ENCODE peak calls at places on chromosomes 5 and 9, in seven cellular contexts. P, N, L, C, H, W and X are unnamed samples.

GRCh38 chr9:110257097-110257955 is 1.0 kb upstream of the TXN start:
- DNase-seq in P (no peak), C (no peak), W (peak; percentile 27), H (no peak), N (no peak), L (peak; percentile 38), X (no peak)

GRCh38 chr5:72208324-72208723 is 101.0 kb downstream of the MAP1B start:
- DNase-seq in L (no peak), N (no peak), P (no peak), C (no peak), W (no peak), H (no peak), X (no peak)

GRCh38 chr9:2281031-2281802 is 266.1 kb downstream of the SMARCA2 start:
- DNase-seq in H (no peak), L (no peak), N (no peak), W (no peak), C (peak; percentile 80), P (no peak), X (no peak)

GRCh38 chr5:117455236-117456233 is 880.9 kb upstream of the SEMA6A start:
- DNase-seq in N (no peak), P (no peak), L (no peak), H (no peak), W (peak; percentile 22), C (peak; percentile 69), X (no peak)

GRCh38 chr9:78158286-78158685 is 77.6 kb upstream of the CEP78 start:
- DNase-seq in L (no peak), N (no peak), W (no peak), C (no peak), P (no peak), H (no peak), X (no peak)

GRCh38 chr5:73693573-73694061 is 67.6 kb downstream of the ARHGEF28 start:
- DNase-seq in W (peak; percentile 56), H (peak; percentile 16), N (no peak), L (no peak), C (no peak), P (no peak), X (no peak)

GRCh38 chr5:163408311-163408923 is 29.0 kb upstream of the CCNG1 start:
- DNase-seq in C (peak; percentile 75), W (peak; percentile 20), N (no peak), L (peak; percentile 76), H (peak; percentile 73), P (peak; percentile 25), X (no peak)

GRCh38 chr9:69157751-69158466 is 16.2 kb upstream of the TJP2 start:
- DNase-seq in L (no peak), H (no peak), W (no peak), C (no peak), P (no peak), N (no peak), X (no peak)

GRCh38 chr5:32753051-32753450 is 41.9 kb downstream of the NPR3 start:
- DNase-seq in N (no peak), L (no peak), C (no peak), P (no peak), W (no peak), H (no peak), X (no peak)

GRCh38 chr5:115179068-115179958 is 9.6 kb upstream of the TRIM36 start:
- DNase-seq in P (no peak), W (no peak), H (peak; percentile 85), C (peak; percentile 69), N (peak; percentile 20), L (no peak), X (no peak)

GRCh38 chr5:30239331-30240022 is 954.0 kb upstream of the CDH6 start:
- DNase-seq in H (no peak), L (no peak), W (no peak), P (no peak), N (no peak), C (peak; percentile 44), X (no peak)

GRCh38 chr9:93682155-93682968 is 106.0 kb downstream of the PHF2 start:
- DNase-seq in H (peak; percentile 85), C (peak; percentile 99), W (peak; percentile 28), L (peak; percentile 72), N (peak; percentile 76), P (no peak), X (peak; percentile 63)

GRCh38 chr5:32029291-32029690 is 144.8 kb downstream of the GOLPH3 start:
- DNase-seq in P (no peak), H (no peak), W (no peak), L (no peak), N (no peak), C (no peak), X (no peak)

GRCh38 chr5:164013077-164013670 is 507.8 kb downstream of the MAT2B start:
- DNase-seq in H (peak; percentile 27), N (no peak), P (peak; percentile 19), W (peak; percentile 45), C (peak; percentile 77), L (peak; percentile 80), X (no peak)

GRCh38 chr5:168315991-168316578 is 24.6 kb downstream of the WWC1 start:
- DNase-seq in C (no peak), H (no peak), W (peak; percentile 86), N (no peak), P (no peak), L (no peak), X (no peak)

GRCh38 chr9:109910616-109911568 is 130.9 kb downstream of the PALM2AKAP2 start:
- DNase-seq in P (no peak), N (no peak), C (no peak), L (no peak), W (no peak), H (no peak), X (no peak)

GRCh38 chr9:112554516-112554915 is 67.9 kb downstream of the KIAA1958 start:
- DNase-seq in W (no peak), H (no peak), N (no peak), P (no peak), C (no peak), L (no peak), X (no peak)

GRCh38 chr5:14714706-14715105 is 50.2 kb downstream of the OTULIN start:
- DNase-seq in N (no peak), P (no peak), C (no peak), H (no peak), L (no peak), W (no peak), X (no peak)

GRCh38 chr5:14713476-14714384 is 49.2 kb downstream of the OTULIN start:
- DNase-seq in L (no peak), N (no peak), W (no peak), H (no peak), C (no peak), P (no peak), X (no peak)

GRCh38 chr5:14716755-14717752 is 52.5 kb downstream of the OTULIN start:
- DNase-seq in N (no peak), C (no peak), W (no peak), L (no peak), P (no peak), H (no peak), X (no peak)

GRCh38 chr5:14712666-14713065 is 48.1 kb downstream of the OTULIN start:
- DNase-seq in L (no peak), P (no peak), N (no peak), W (no peak), H (no peak), C (no peak), X (no peak)

DNA sequence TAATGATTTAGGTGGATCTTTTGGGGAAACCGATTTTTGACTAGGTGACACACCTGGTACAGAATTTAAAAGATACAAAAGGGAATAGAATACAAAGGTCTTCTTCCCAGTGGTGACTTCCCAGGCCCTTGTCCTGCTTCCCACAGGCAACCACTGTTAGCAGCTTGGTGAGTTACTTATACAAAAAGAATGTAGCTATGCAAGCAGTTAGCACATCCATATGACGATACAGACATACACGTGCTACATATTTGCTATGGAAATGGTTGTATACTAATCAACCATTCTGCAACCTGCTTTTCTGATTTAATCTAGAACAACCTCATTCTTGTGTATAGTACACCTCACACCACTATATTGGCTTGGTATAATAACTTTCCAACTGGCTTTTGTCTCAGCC is 51.0 kb downstream of the OTULIN start:
- DNase-seq in L (no peak), H (no peak), N (no peak), C (no peak), P (no peak), W (no peak), X (no peak)
- TF ChIP-seq TAF1 in L (no peak), H (no peak), N (no peak), C (no peak), P (no peak), W (no peak), X (no peak)

GRCh38 chr9:115034801-115035200 is 83.2 kb downstream of the TNC start:
- DNase-seq in C (no peak), H (no peak), N (no peak), W (no peak), P (no peak), L (no peak), X (no peak)
- TF ChIP-seq POLR2AphosphoS5 in C (no peak), H (no peak), N (no peak), W (no peak), P (no peak), L (no peak), X (no peak)

GRCh38 chr9:73773896-73774295 is 622.2 kb downstream of the ANXA1 start:
- DNase-seq in N (no peak), C (no peak), P (no peak), H (no peak), W (no peak), L (no peak), X (no peak)

GRCh38 chr9:73780916-73781315 is 629.3 kb downstream of the ANXA1 start:
- DNase-seq in W (no peak), N (no peak), C (no peak), L (no peak), P (no peak), H (no peak), X (no peak)

GRCh38 chr9:73775757-73776156 is 624.1 kb downstream of the ANXA1 start:
- DNase-seq in N (no peak), W (no peak), C (no peak), P (no peak), H (no peak), L (no peak), X (no peak)
- TF ChIP-seq TAF1 in N (no peak), W (no peak), C (no peak), P (no peak), H (no peak), L (no peak), X (no peak)

GRCh38 chr9:34590376-34591090 is 1.0 kb upstream of the CNTFR start:
- DNase-seq in P (no peak), L (no peak), H (no peak), W (no peak), N (no peak), C (peak; percentile 80), X (no peak)

GRCh38 chr9:34591091-34591910 is 1.8 kb upstream of the CNTFR start:
- DNase-seq in N (peak; percentile 93), C (peak; percentile 98), H (peak; percentile 95), L (peak; percentile 81), W (peak; percentile 47), P (no peak), X (peak; percentile 95)

GRCh38 chr9:34591911-34592866 is 2.7 kb upstream of the CNTFR start:
- DNase-seq in H (no peak), P (no peak), L (no peak), N (no peak), W (no peak), C (no peak), X (no peak)

GRCh38 chr9:34594177-34594576 is 4.7 kb upstream of the CNTFR start:
- DNase-seq in P (no peak), W (no peak), H (no peak), N (no peak), C (no peak), L (no peak), X (no peak)

GRCh38 chr9:34592895-34593601 is 3.5 kb upstream of the CNTFR start:
- DNase-seq in H (peak; percentile 47), P (no peak), N (no peak), L (no peak), C (peak; percentile 73), W (no peak), X (no peak)
- TF ChIP-seq POLR2AphosphoS5 in H (no peak), P (no peak), N (no peak), L (no peak), C (no peak), W (no peak), X (no peak)